ENCODE peak calls at places on chromosomes 2 and 18, in five cellular contexts. M is HCT116, Q is K562, E is HepG2, I is SK-N-SH. X is an unnamed sample.

GRCh38 chr18:21997207-21998143 is 171.9 kb upstream of the GATA6 start:
- DNase-seq in M (peak; percentile 48), I (peak; percentile 53), Q (peak; percentile 71), E (peak; percentile 48), X (peak; percentile 62)

GRCh38 chr2:181058378-181059269 is 78.2 kb downstream of the UBE2E3 start:
- DNase-seq in M (peak; percentile 47), E (peak; percentile 60), Q (peak; percentile 45), I (peak; percentile 3), X (peak; percentile 16)

GRCh38 chr2:102235491-102235890 is 48.7 kb downstream of the IL1RL2 start:
- DNase-seq in Q (peak; percentile 41), M (no peak), E (peak; percentile 61), I (no peak), X (peak; percentile 26)

GRCh38 chr2:42810971-42811865 is 18.8 kb upstream of the HAAO start:
- DNase-seq in I (peak; percentile 75), M (no peak), Q (no peak), E (peak; percentile 61), X (no peak)

GRCh38 chr2:240622631-240623235 is 2.5 kb upstream of the GPR35 start:
- DNase-seq in Q (no peak), I (peak; percentile 82), M (no peak), E (no peak), X (no peak)

GRCh38 chr2:170713280-170714155 is 1.6 kb upstream of the SP5 start:
- DNase-seq in M (no peak), Q (no peak), E (peak; percentile 26), I (peak; percentile 43), X (no peak)

GRCh38 chr2:37523861-37524362 is 147.5 kb downstream of the CDC42EP3 start:
- DNase-seq in E (no peak), M (no peak), I (no peak), Q (no peak), X (no peak)

GRCh38 chr2:1618191-1618961 is 125.9 kb downstream of the PXDN start:
- DNase-seq in I (no peak), E (no peak), Q (no peak), M (no peak), X (no peak)

GRCh38 chr2:170651603-170652002 is 63.5 kb upstream of the SP5 start:
- DNase-seq in I (no peak), M (no peak), E (no peak), Q (peak; percentile 17), X (no peak)

GRCh38 chr2:71876542-71877451 is 270.9 kb downstream of the CYP26B1 start:
- DNase-seq in M (no peak), E (no peak), I (no peak), Q (no peak), X (no peak)

GRCh38 chr2:9757430-9758287 is 85.6 kb upstream of the TAF1B start:
- DNase-seq in E (no peak), Q (no peak), M (no peak), I (no peak), X (no peak)

GRCh38 chr2:26764078-26764887 is at the start of gene SLC35F6:
- DNase-seq in M (no peak), E (peak; percentile 71), I (peak; percentile 99), Q (peak; percentile 92), X (peak; percentile 58)

GRCh38 chr18:11392292-11392691 is 217.1 kb upstream of the SLC35G4 start:
- DNase-seq in M (peak; percentile 43), I (no peak), Q (peak; percentile 45), E (no peak), X (peak; percentile 23)

GRCh38 chr2:211396815-211397214 is 840.4 kb downstream of the CPS1 start:
- DNase-seq in E (no peak), M (no peak), Q (no peak), I (no peak), X (no peak)

DNA sequence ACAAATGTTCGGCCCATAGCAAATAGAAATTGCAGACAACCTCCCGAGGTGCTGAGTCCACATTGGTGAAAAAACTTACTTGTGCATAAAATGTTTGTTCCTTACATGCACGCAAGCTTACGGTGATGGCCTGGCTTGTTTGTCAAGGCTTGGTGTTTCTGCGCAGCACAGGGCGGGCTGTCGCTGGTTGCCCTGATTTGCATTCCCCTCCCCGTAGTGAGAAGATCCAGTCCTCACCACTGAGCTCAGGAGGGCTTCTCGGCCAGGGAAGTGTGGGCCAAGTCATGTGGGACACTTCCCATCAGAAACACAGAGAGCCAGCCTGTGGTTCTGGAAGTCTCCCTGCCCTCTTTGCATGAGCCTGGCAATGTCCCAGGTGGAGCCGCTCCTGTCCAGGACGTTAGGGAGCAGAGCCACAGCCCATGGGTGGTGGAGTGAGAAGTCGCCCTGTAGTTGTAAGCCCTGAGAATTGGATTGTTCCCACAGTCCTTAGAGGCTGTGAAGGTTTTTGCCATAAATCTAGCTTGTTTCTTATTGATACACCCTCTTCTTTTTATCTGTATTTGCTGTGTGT is 152.7 kb downstream of the TWIST2 start:
- DNase-seq in M (no peak), I (no peak), Q (no peak), E (no peak), X (no peak)
- TF ChIP-seq JUND in M (no peak), I (no peak), Q (no peak), E (no peak), X (no peak)

GRCh38 chr2:136381722-136382633 is 264.0 kb upstream of the CXCR4 start:
- DNase-seq in I (no peak), E (no peak), Q (no peak), M (no peak), X (no peak)
- TF ChIP-seq JUND in I (no peak), E (no peak), Q (no peak), M (no peak), X (no peak)

GRCh38 chr2:16656087-16656486 is 9.5 kb downstream of the CYRIA start:
- DNase-seq in E (no peak), Q (no peak), I (no peak), M (no peak), X (no peak)

GRCh38 chr2:16655457-16655837 is 10.2 kb downstream of the CYRIA start:
- DNase-seq in E (no peak), I (no peak), M (no peak), Q (no peak), X (no peak)

GRCh38 chr2:16653083-16653375 is 12.6 kb downstream of the CYRIA start:
- DNase-seq in I (no peak), M (no peak), E (no peak), Q (no peak), X (no peak)

GRCh38 chr2:16653799-16654198 is 11.8 kb downstream of the CYRIA start:
- DNase-seq in E (no peak), Q (no peak), I (no peak), M (no peak), X (no peak)

DNA sequence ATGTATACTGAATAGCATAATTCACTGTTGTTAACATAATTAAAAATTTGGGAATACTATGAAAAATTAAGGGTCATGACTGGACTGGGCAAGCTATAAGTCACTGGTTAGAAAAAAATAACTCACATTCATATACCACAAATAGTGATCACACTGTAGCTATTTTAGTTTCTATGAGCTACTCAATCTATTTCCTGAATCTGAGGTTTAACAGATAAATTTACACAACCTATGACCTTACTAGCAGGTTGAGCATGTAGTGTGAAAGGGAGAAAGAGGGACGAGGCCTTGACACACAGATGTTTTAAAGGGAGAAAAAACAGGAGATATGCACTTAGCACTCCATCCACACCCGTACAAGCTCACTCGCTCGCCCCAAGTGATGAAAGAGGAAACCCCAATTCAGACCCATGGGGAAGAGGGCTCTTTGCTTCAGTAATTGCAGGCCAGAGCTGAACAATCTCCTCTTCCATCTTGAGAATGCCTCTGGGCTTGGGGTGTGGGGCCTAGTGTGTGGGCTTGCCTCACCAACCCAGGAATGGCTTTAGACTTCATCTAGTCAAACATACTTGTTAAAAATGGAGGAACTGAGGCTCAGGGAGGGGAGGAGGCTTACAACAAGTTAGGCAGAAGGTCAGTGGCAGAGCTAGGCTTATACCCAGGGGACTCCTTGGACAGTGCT is 10.7 kb downstream of the CYRIA start:
- DNase-seq in M (no peak), I (no peak), Q (no peak), E (no peak), X (no peak)
- TF ChIP-seq JUND in M (no peak), I (no peak), Q (no peak), E (no peak), X (no peak)

DNA sequence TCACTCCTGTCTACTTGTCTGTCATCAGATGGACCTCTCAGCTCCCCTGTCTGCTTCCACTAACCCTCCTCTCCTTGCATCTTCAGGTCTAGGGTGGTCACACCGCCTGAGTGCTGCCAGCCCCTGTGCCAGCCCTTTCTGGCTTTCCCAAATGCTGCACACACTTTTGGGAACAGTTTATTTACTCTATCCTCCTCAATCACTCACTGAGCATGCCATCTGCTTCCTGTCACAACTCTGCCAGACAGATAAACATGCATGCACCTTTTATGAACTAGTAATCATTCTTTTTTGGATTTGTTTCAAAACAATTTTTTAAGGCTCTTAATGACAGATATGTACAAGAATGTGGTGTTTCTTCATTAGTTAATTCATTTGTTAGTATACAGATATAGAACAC is 56.3 kb upstream of the CCDC195 start:
- DNase-seq in E (no peak), Q (no peak), M (no peak), I (no peak), X (no peak)
- TF ChIP-seq JUND in E (no peak), Q (no peak), M (no peak), I (no peak), X (no peak)

X was measured in T47D.